ENCODE peak calls at places on chromosomes 5 and 9, in four cellular contexts. S is HFFc6, G is tibial artery, A is psoas muscle. Q is an unnamed sample.

GRCh38 chr9:86349271-86349670 is 4.9 kb downstream of the TUT7 start:
- DNase-seq in S (no peak), G (no peak), A (no peak), Q (no peak)

GRCh38 chr9:75891277-75892167 is 1.0 kb downstream of the PCSK5 start:
- DNase-seq in S (no peak), G (peak), A (peak), Q (no peak)

GRCh38 chr9:87698069-87698809 is 27.7 kb upstream of the CTSL start:
- DNase-seq in S (no peak), G (no peak), A (no peak), Q (no peak)

GRCh38 chr5:110354896-110355295 is 371.6 kb downstream of the TMEM232 start:
- DNase-seq in S (no peak), G (no peak), A (peak), Q (no peak)

GRCh38 chr9:133116346-133117231 is 4.5 kb downstream of the RALGDS start:
- DNase-seq in S (no peak), G (no peak), A (peak), Q (no peak)

GRCh38 chr5:83368835-83369234 is 102.7 kb upstream of the VCAN start:
- DNase-seq in S (no peak), G (no peak), A (no peak), Q (no peak)

GRCh38 chr5:154214236-154215106 is 23.9 kb downstream of the GALNT10 start:
- DNase-seq in S (peak), G (no peak), A (no peak), Q (peak)

GRCh38 chr5:109062669-109063068 is 315.0 kb downstream of the FER start:
- DNase-seq in S (peak), G (no peak), A (no peak), Q (no peak)

GRCh38 chr9:135991771-135992170 is 30.6 kb upstream of the UBAC1 start:
- DNase-seq in S (no peak), G (no peak), A (no peak), Q (no peak)

GRCh38 chr5:137560414-137560813 is 61.3 kb upstream of the SPOCK1 start:
- DNase-seq in S (peak), G (no peak), A (no peak), Q (no peak)

GRCh38 chr5:16935271-16936149 is 578 bp downstream of the MYO10 start:
- DNase-seq in S (no peak), G (peak), A (peak), Q (peak)

GRCh38 chr9:16824545-16825041 is 45.9 kb downstream of the BNC2 start:
- DNase-seq in S (peak), G (no peak), A (no peak), Q (peak)

GRCh38 chr5:134115806-134116175 is 1.3 kb downstream of the TCF7 start:
- DNase-seq in S (no peak), G (no peak), A (no peak), Q (no peak)

GRCh38 chr9:127344373-127344995 is 52.5 kb upstream of the SLC2A8 start:
- DNase-seq in S (peak), G (peak), A (peak), Q (no peak)

GRCh38 chr5:38878391-38879090 is 32.7 kb downstream of the OSMR start:
- DNase-seq in S (no peak), G (no peak), A (no peak), Q (no peak)

GRCh38 chr9:134707731-134708671 is 66.4 kb downstream of the COL5A1 start:
- DNase-seq in S (no peak), G (no peak), A (peak), Q (no peak)
- TF ChIP-seq CTCF in S (no peak), G (no peak), A (no peak), Q (no peak)

DNA sequence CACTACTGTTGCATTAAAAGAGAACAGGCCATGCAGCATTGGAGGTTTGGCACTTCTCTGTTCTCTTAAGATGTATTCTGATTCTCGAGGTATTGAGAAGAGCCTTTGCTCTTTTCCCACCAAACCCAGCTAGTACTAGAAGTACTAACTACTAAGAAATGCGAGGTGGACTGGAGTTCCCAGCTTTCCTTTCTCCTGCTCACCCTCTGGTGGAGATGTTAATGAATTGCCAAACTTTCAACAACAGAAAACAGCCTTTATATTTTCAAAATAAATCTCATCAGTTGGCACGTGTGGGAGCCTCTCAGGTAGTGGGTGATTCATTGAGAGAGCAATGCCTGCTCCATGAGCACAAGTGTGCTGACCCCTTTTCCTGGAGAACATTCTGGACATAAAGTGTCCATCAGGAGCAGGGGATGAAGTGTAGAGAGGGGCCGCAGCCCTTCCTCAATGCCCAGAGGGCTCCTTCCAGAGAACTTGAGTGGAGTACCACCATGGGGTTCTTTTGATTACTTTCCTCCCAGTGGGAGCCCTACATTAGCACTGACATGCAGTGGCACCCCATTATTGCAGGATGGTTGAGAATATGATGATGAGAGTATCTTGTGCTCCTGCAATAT is 45.7 kb downstream of the TMEM174 start:
- DNase-seq in S (peak), G (no peak), A (no peak), Q (peak)
- TF ChIP-seq CTCF in S (peak), G (no peak), A (no peak), Q (peak)

DNA sequence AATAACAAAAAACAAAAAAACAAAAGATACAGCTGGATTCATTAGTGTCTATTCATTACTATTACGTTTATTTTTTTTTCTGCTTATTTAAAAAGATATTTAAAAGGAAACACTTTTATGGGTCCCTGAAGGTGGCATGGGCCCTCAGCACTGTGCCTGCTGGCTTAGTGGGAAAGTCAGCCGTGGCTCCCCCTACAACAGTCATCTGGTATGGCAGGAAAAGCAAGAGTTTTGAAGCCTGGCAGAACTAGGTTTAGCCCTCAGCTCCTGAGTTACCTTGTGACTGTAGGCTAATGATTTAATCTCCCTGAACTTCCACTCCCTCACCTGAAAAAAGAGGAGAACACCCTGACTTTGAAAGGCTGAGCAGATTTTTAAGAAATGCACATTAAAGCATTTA is 135.6 kb downstream of the GOLPH3 start:
- DNase-seq in S (no peak), G (no peak), A (no peak), Q (no peak)
- TF ChIP-seq CTCF in S (peak), G (no peak), A (no peak), Q (no peak)

GRCh38 chr5:91224969-91225368 is 158.1 kb downstream of the ARRDC3 start:
- DNase-seq in S (no peak), G (no peak), A (no peak), Q (no peak)

GRCh38 chr5:91229031-91229623 is 154.0 kb downstream of the ARRDC3 start:
- DNase-seq in S (no peak), G (no peak), A (no peak), Q (peak)

GRCh38 chr5:91224459-91224858 is 158.7 kb downstream of the ARRDC3 start:
- DNase-seq in S (peak), G (no peak), A (no peak), Q (no peak)

GRCh38 chr5:91223886-91224285 is 159.2 kb downstream of the ARRDC3 start:
- DNase-seq in S (peak), G (no peak), A (no peak), Q (no peak)

DNA sequence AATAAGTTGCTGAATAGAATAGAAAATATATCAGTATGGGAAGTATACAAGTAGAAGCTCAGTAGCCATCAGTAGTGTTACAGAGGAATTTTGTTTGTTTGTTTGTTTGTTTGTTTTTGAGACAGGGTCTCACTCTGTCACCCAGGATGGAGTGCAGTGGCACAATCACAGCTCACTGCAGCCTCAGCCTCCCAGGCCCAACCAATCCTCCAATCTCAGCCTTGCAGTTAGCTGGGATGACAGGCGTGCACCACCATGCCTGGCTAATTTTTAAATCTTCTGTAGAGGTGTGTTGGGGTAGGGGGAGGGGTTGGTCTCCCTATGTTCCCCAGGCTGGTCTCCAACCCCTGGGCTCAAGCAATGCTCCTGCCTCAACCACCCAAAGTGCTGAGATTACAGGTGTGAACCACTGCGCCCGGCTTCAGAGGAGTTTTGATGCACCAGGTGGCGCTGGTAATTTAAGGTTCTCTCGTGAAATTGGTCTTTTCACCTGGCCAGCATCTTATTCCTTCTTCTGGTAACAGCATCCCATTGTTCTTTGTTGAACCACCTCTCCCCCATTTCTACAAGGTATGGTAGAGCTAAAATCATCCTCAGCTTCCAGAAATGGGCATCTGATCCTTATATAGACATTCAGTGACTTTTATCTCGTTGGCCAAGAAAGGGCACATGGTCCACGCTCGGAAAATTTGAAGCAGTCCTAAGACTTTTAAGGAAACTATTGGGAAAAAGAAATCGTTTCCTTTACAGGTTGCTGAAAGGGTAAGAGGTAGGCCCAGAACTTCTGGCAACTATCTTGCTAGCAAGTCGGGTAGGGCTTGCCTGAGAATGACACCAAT is 157.1 kb downstream of the ARRDC3 start:
- DNase-seq in S (no peak), G (no peak), A (no peak), Q (peak)
- TF ChIP-seq CTCF in S (peak), G (no peak), A (peak), Q (peak)

GRCh38 chr5:171848006-171848405 is 62.4 kb downstream of the SMIM23 start:
- DNase-seq in S (no peak), G (no peak), A (no peak), Q (no peak)

GRCh38 chr5:171845040-171845439 is 59.4 kb downstream of the SMIM23 start:
- DNase-seq in S (no peak), G (no peak), A (no peak), Q (no peak)

GRCh38 chr5:171848487-171848886 is 62.9 kb downstream of the SMIM23 start:
- DNase-seq in S (no peak), G (no peak), A (no peak), Q (no peak)

GRCh38 chr5:171847026-171847425 is 61.4 kb downstream of the SMIM23 start:
- DNase-seq in S (no peak), G (no peak), A (no peak), Q (no peak)

GRCh38 chr5:171845857-171846785 is 60.5 kb downstream of the SMIM23 start:
- DNase-seq in S (peak), G (no peak), A (peak), Q (peak)
- TF ChIP-seq CTCF in S (peak), G (no peak), A (no peak), Q (no peak)

GRCh38 chr9:6758418-6759113 is 793 bp downstream of the KDM4C start:
- DNase-seq in S (peak), G (peak), A (peak), Q (peak)
- TF ChIP-seq CTCF in S (peak), G (no peak), A (no peak), Q (no peak)

Q was measured in RWPE1.